ENCODE peak calls at places on chromosome 13, in eight cellular contexts. W is mammary epithelial cell, H is fibroblast of pulmonary artery, P is AG09309, R is esophagus squamous epithelium, S is GM12865, I is neural crest cell, B is dorsolateral prefrontal cortex. L is an unnamed sample.
A peak's percentile ranks its signal among the peaks of the same experiment; 100 is the strongest.

GRCh38 chr13:95607363-95607762 is 37.1 kb downstream of the DZIP1 start:
- DNase-seq in R (no peak), P (peak; percentile 13), B (no peak), S (no peak), H (peak; percentile 80), I (no peak), W (peak; percentile 86), L (no peak)

GRCh38 chr13:27379694-27380596 is 44.5 kb upstream of the GTF3A start:
- DNase-seq in P (no peak), S (peak; percentile 57), H (peak; percentile 44), W (peak; percentile 49), R (no peak), I (peak; percentile 67), B (peak; percentile 19), L (no peak)

GRCh38 chr13:23608704-23609413 is 38.6 kb downstream of the TNFRSF19 start:
- DNase-seq in R (no peak), W (no peak), I (no peak), B (no peak), P (no peak), H (no peak), S (no peak), L (no peak)

GRCh38 chr13:31870511-31870910 is 131.2 kb downstream of the RXFP2 start:
- DNase-seq in H (no peak), R (no peak), B (no peak), S (no peak), W (peak; percentile 14), P (no peak), I (no peak), L (no peak)

GRCh38 chr13:62337109-62337880 is 921.6 kb upstream of the PCDH20 start:
- DNase-seq in I (no peak), P (no peak), W (no peak), H (no peak), B (no peak), R (no peak), S (no peak), L (no peak)

GRCh38 chr13:36275190-36276002 is 22.2 kb downstream of the CCDC169 start:
- DNase-seq in S (peak; percentile 59), W (no peak), B (no peak), R (no peak), P (peak; percentile 35), I (peak; percentile 23), H (peak; percentile 88), L (no peak)

GRCh38 chr13:100608906-100609305 is 20.3 kb upstream of the GGACT start:
- DNase-seq in R (no peak), B (no peak), H (peak; percentile 22), P (no peak), I (no peak), S (peak; percentile 68), W (no peak), L (no peak)

GRCh38 chr13:112710855-112711527 is 21.2 kb downstream of the ATP11A start:
- DNase-seq in B (no peak), P (no peak), W (no peak), I (no peak), S (no peak), R (no peak), H (no peak), L (no peak)

GRCh38 chr13:107907065-107907464 is 308.3 kb downstream of the LIG4 start:
- DNase-seq in S (no peak), B (no peak), P (no peak), W (no peak), H (no peak), R (no peak), I (no peak), L (no peak)

GRCh38 chr13:96403241-96403640 is 313.3 kb downstream of the HS6ST3 start:
- DNase-seq in P (no peak), H (no peak), W (no peak), R (no peak), B (no peak), I (no peak), S (no peak), L (no peak)

GRCh38 chr13:79936368-79937136 is 404.4 kb downstream of the SPRY2 start:
- DNase-seq in S (peak; percentile 2), R (no peak), W (peak; percentile 98), P (peak; percentile 100), B (peak; percentile 56), H (peak; percentile 99), I (no peak), L (no peak)

GRCh38 chr13:108214511-108215383 is 589 bp downstream of the LIG4 start:
- DNase-seq in H (no peak), P (no peak), R (peak; percentile 41), I (no peak), W (peak; percentile 14), S (peak; percentile 13), B (peak; percentile 36), L (no peak)

GRCh38 chr13:93925976-93926375 is 553.5 kb downstream of the DCT start:
- DNase-seq in I (no peak), B (no peak), R (no peak), W (no peak), S (no peak), P (no peak), H (no peak), L (no peak)

GRCh38 chr13:92137519-92137918 is 739.1 kb downstream of the GPC5 start:
- DNase-seq in S (no peak), P (no peak), B (no peak), I (no peak), W (no peak), R (no peak), H (peak; percentile 67), L (no peak)

GRCh38 chr13:93151277-93151676 is 75.3 kb upstream of the GPC6 start:
- DNase-seq in S (no peak), I (no peak), W (peak; percentile 87), R (no peak), B (no peak), P (peak; percentile 74), H (peak; percentile 91), L (no peak)

GRCh38 chr13:59680429-59681024 is 483.2 kb downstream of the DIAPH3 start:
- DNase-seq in P (no peak), I (no peak), B (no peak), H (peak; percentile 48), R (no peak), W (peak; percentile 15), S (peak; percentile 37), L (no peak)
- TF ChIP-seq CTCF in P (peak; percentile 72), I (peak; percentile 87), B (peak; percentile 65), H (peak; percentile 81), R (peak; percentile 26), W (peak; percentile 66), S (peak; percentile 63), L (no peak)

DNA sequence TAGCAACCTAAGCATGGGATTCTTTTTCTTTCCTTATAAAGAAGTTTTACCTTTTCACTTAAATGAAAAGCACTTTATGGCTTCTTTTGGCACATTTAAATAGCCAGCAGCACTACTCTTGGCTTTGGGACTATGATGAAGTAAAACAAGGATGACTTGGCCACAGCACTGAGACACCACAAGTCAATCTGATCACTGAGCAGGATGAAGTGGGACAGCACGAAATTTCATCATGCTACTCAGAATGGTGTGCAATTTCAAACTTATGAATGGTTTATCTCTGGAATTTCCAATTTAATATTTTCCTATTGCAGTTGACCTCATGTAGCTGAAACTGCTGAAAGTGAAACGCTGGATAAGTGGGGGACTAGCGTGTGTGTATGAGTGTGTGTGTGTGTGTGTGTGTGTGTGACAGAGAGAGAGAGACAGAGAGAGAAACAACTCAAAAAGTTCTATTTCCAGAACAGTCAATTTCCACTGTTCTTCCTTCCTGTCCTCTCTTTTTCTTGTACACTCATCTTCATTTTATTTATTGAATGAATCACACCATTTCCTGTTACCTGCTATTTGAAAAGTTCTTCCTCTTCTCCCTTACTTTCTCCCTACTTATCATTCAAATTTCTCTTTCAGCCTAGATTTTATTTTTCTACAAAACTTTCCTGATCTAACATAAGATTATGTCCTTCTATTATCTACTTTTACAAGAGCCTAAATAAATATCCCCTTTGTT is 414.2 kb upstream of the MIR17HG start:
- DNase-seq in S (no peak), R (no peak), W (peak; percentile 6), B (no peak), P (no peak), H (peak; percentile 1), I (no peak), L (no peak)
- TF ChIP-seq CTCF in S (no peak), R (no peak), W (no peak), B (no peak), P (no peak), H (no peak), I (no peak), L (no peak)

GRCh38 chr13:71244181-71244580 is 622.8 kb downstream of the DACH1 start:
- DNase-seq in P (no peak), B (no peak), I (no peak), H (no peak), S (no peak), W (no peak), R (no peak), L (no peak)

GRCh38 chr13:71237332-71237731 is 629.7 kb downstream of the DACH1 start:
- DNase-seq in P (no peak), W (no peak), B (no peak), I (no peak), H (no peak), S (no peak), R (no peak), L (no peak)

GRCh38 chr13:71242191-71242590 is 624.8 kb downstream of the DACH1 start:
- DNase-seq in H (peak; percentile 11), I (no peak), W (no peak), P (no peak), B (no peak), S (no peak), R (no peak), L (no peak)

GRCh38 chr13:71240906-71241305 is 626.1 kb downstream of the DACH1 start:
- DNase-seq in P (no peak), I (no peak), B (no peak), W (no peak), H (peak; percentile 61), R (no peak), S (peak; percentile 29), L (no peak)
- TF ChIP-seq CTCF in P (no peak), I (peak; percentile 70), B (peak; percentile 46), W (peak; percentile 15), H (peak; percentile 80), R (no peak), S (peak; percentile 30), L (no peak)

GRCh38 chr13:91036886-91037285 is 310.6 kb upstream of the MIR17HG start:
- DNase-seq in B (no peak), R (no peak), H (no peak), S (no peak), I (no peak), W (no peak), P (no peak), L (no peak)

GRCh38 chr13:91032104-91032503 is 315.4 kb upstream of the MIR17HG start:
- DNase-seq in P (no peak), R (no peak), H (no peak), I (no peak), B (no peak), W (no peak), S (no peak), L (no peak)

GRCh38 chr13:91031508-91031907 is 316.0 kb upstream of the MIR17HG start:
- DNase-seq in R (no peak), B (no peak), H (no peak), S (no peak), I (no peak), P (no peak), W (no peak), L (no peak)
- TF ChIP-seq CTCF in R (no peak), B (no peak), H (no peak), S (no peak), I (no peak), P (no peak), W (no peak), L (no peak)

GRCh38 chr13:43981091-43981490 is 101.4 kb downstream of the LACC1 start:
- DNase-seq in P (no peak), S (peak; percentile 12), H (no peak), B (no peak), R (no peak), I (no peak), W (no peak), L (no peak)
- TF ChIP-seq CTCF in P (no peak), S (peak; percentile 17), H (no peak), B (no peak), R (no peak), I (peak; percentile 13), W (no peak), L (no peak)

GRCh38 chr13:110715395-110716234 is 2.1 kb downstream of the ING1 start:
- DNase-seq in S (peak; percentile 99), I (peak; percentile 88), P (peak; percentile 99), H (peak; percentile 100), B (peak; percentile 98), W (peak; percentile 100), R (peak; percentile 95), L (peak; percentile 93)
- TF ChIP-seq CTCF in S (peak; percentile 14), I (peak; percentile 23), P (peak; percentile 19), H (no peak), B (peak; percentile 32), W (no peak), R (peak; percentile 18), L (no peak)